ENCODE peak calls at places on chromosomes 6 and 20, in five cellular contexts. One of them, this sample, is unnamed. For H3K9me3, the result is how much of the 10 kb centered on the place peaks cover.

GRCh38 chr20:56363491-56363890 is 4.7 kb downstream of the FAM210B start:
- DNase-seq in Peyer's patch: no peak
- DNase-seq in tibial artery: no peak
- DNase-seq in kidney: no peak
- DNase-seq in right lobe of liver: no peak
- DNase-seq in this sample: no peak

GRCh38 chr6:132703936-132704335 is 9.9 kb downstream of the VNN1 start:
- DNase-seq in Peyer's patch: no peak
- DNase-seq in tibial artery: no peak
- DNase-seq in kidney: no peak
- DNase-seq in right lobe of liver: no peak
- DNase-seq in this sample: no peak

GRCh38 chr20:1935696-1936366 is 40.6 kb downstream of the SIRPA start:
- DNase-seq in Peyer's patch: no peak
- DNase-seq in tibial artery: no peak
- DNase-seq in kidney: no peak
- DNase-seq in right lobe of liver: peak
- DNase-seq in this sample: no peak

GRCh38 chr6:100099189-100100074 is 105.4 kb upstream of the MCHR2 start:
- DNase-seq in Peyer's patch: no peak
- DNase-seq in tibial artery: no peak
- DNase-seq in kidney: no peak
- DNase-seq in right lobe of liver: no peak
- DNase-seq in this sample: no peak

GRCh38 chr6:113383701-113384100 is 473.4 kb upstream of the MARCKS start:
- DNase-seq in Peyer's patch: no peak
- DNase-seq in tibial artery: no peak
- DNase-seq in kidney: no peak
- DNase-seq in right lobe of liver: no peak
- DNase-seq in this sample: no peak

GRCh38 chr6:56243518-56244070 is 3.8 kb downstream of the COL21A1 start:
- DNase-seq in Peyer's patch: no peak
- DNase-seq in tibial artery: no peak
- DNase-seq in kidney: no peak
- DNase-seq in right lobe of liver: no peak
- DNase-seq in this sample: no peak

GRCh38 chr6:48755315-48755714 is 644.3 kb upstream of the PTCHD4 start:
- DNase-seq in Peyer's patch: no peak
- DNase-seq in tibial artery: no peak
- DNase-seq in kidney: no peak
- DNase-seq in right lobe of liver: no peak
- DNase-seq in this sample: no peak

GRCh38 chr20:54619181-54619580 is 143.8 kb downstream of the DOK5 start:
- DNase-seq in Peyer's patch: no peak
- DNase-seq in tibial artery: no peak
- DNase-seq in kidney: no peak
- DNase-seq in right lobe of liver: no peak
- DNase-seq in this sample: no peak

GRCh38 chr6:88166901-88167624 is 916 bp upstream of the CNR1 start:
- DNase-seq in Peyer's patch: peak
- DNase-seq in tibial artery: no peak
- DNase-seq in kidney: peak
- DNase-seq in right lobe of liver: no peak
- DNase-seq in this sample: no peak

GRCh38 chr6:28977351-28978136 is 27.6 kb downstream of the ZNF311 start:
- DNase-seq in Peyer's patch: no peak
- DNase-seq in tibial artery: no peak
- DNase-seq in kidney: no peak
- DNase-seq in right lobe of liver: no peak
- DNase-seq in this sample: no peak

GRCh38 chr6:116387374-116387773 is 16.6 kb downstream of the DSE start:
- DNase-seq in Peyer's patch: no peak
- DNase-seq in tibial artery: peak
- DNase-seq in kidney: no peak
- DNase-seq in right lobe of liver: no peak
- DNase-seq in this sample: no peak

GRCh38 chr6:148069256-148069655 is 273.4 kb upstream of the SASH1 start:
- DNase-seq in Peyer's patch: no peak
- DNase-seq in tibial artery: no peak
- DNase-seq in kidney: no peak
- DNase-seq in right lobe of liver: no peak
- DNase-seq in this sample: no peak

GRCh38 chr6:155106456-155107107 is 111.5 kb downstream of the TIAM2 start:
- DNase-seq in Peyer's patch: no peak
- DNase-seq in tibial artery: no peak
- DNase-seq in kidney: no peak
- DNase-seq in right lobe of liver: no peak
- DNase-seq in this sample: no peak

GRCh38 chr20:63414720-63415417 is 53.7 kb upstream of the CHRNA4 start:
- DNase-seq in Peyer's patch: no peak
- DNase-seq in tibial artery: no peak
- DNase-seq in kidney: no peak
- DNase-seq in right lobe of liver: no peak
- DNase-seq in this sample: no peak

GRCh38 chr6:156731436-156731835 is 45.7 kb upstream of the ARID1B start:
- DNase-seq in Peyer's patch: no peak
- DNase-seq in tibial artery: no peak
- DNase-seq in kidney: no peak
- DNase-seq in right lobe of liver: no peak
- DNase-seq in this sample: no peak

GRCh38 chr6:40044196-40044595 is 109.9 kb upstream of the MOCS1 start:
- DNase-seq in Peyer's patch: no peak
- DNase-seq in tibial artery: no peak
- DNase-seq in kidney: no peak
- DNase-seq in right lobe of liver: no peak
- DNase-seq in this sample: no peak

GRCh38 chr20:5652626-5653573 is 97.3 kb upstream of the SHLD1 start:
- DNase-seq in Peyer's patch: peak
- DNase-seq in tibial artery: no peak
- DNase-seq in kidney: no peak
- DNase-seq in right lobe of liver: no peak
- DNase-seq in this sample: no peak

GRCh38 chr6:82237013-82237412 is 10.5 kb downstream of the IBTK start:
- DNase-seq in Peyer's patch: no peak
- DNase-seq in tibial artery: no peak
- DNase-seq in kidney: no peak
- DNase-seq in right lobe of liver: no peak
- DNase-seq in this sample: no peak

GRCh38 chr20:41627001-41627400 is 8.8 kb upstream of the CHD6 start:
- DNase-seq in Peyer's patch: no peak
- DNase-seq in tibial artery: no peak
- DNase-seq in kidney: no peak
- DNase-seq in right lobe of liver: no peak
- DNase-seq in this sample: no peak

GRCh38 chr20:61949363-61949713 is 116.3 kb downstream of the TAF4 start:
- DNase-seq in Peyer's patch: no peak
- DNase-seq in tibial artery: no peak
- DNase-seq in kidney: peak
- DNase-seq in right lobe of liver: peak
- DNase-seq in this sample: no peak

GRCh38 chr20:18611492-18611891 is 23.6 kb downstream of the DTD1 start:
- DNase-seq in Peyer's patch: no peak
- DNase-seq in tibial artery: no peak
- DNase-seq in kidney: no peak
- DNase-seq in right lobe of liver: no peak
- DNase-seq in this sample: no peak

GRCh38 chr6:35512740-35513139 is at the start of gene TULP1:
- DNase-seq in Peyer's patch: no peak
- DNase-seq in tibial artery: no peak
- DNase-seq in kidney: no peak
- DNase-seq in right lobe of liver: no peak
- DNase-seq in this sample: no peak

DNA sequence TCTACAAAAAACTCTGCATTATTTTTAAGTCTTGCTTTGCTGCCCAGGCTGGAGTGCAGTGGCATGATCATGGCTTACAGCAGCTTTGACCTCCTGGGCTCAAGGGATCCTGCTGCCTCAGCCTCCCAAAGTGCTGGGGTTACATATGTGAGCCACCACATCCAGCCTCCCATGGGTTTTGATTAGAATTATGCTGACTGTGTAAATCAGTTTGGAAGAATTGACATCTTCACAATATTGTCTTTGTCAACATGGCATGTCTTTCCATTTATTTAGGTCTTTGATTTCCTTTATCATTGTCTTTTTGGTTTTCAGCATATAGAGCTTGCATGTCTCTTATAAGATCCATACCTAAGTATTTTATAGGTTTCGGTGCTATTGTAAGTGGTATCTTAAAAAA is 13.2 kb upstream of the APCDD1L start:
- DNase-seq in Peyer's patch: no peak
- DNase-seq in tibial artery: no peak
- DNase-seq in kidney: no peak
- DNase-seq in right lobe of liver: no peak
- DNase-seq in this sample: no peak
- H3K9me3 ChIP-seq in Peyer's patch: under half
- H3K9me3 ChIP-seq in tibial artery: under half
- H3K9me3 ChIP-seq in kidney: under half
- H3K9me3 ChIP-seq in right lobe of liver: under half
- H3K9me3 ChIP-seq in this sample: under half

GRCh38 chr6:75498862-75499261 is 5.3 kb upstream of the FILIP1 start:
- DNase-seq in Peyer's patch: no peak
- DNase-seq in tibial artery: no peak
- DNase-seq in kidney: no peak
- DNase-seq in right lobe of liver: no peak
- DNase-seq in this sample: no peak

GRCh38 chr6:75493400-75494064 is at the start of gene FILIP1:
- DNase-seq in Peyer's patch: no peak
- DNase-seq in tibial artery: peak
- DNase-seq in kidney: peak
- DNase-seq in right lobe of liver: no peak
- DNase-seq in this sample: peak

GRCh38 chr6:75491302-75491701 is 2.3 kb downstream of the FILIP1 start:
- DNase-seq in Peyer's patch: no peak
- DNase-seq in tibial artery: no peak
- DNase-seq in kidney: no peak
- DNase-seq in right lobe of liver: no peak
- DNase-seq in this sample: no peak

GRCh38 chr6:75492769-75493168 is 831 bp downstream of the FILIP1 start:
- DNase-seq in Peyer's patch: no peak
- DNase-seq in tibial artery: no peak
- DNase-seq in kidney: no peak
- DNase-seq in right lobe of liver: no peak
- DNase-seq in this sample: no peak

GRCh38 chr6:75494290-75494689 is 690 bp upstream of the FILIP1 start:
- DNase-seq in Peyer's patch: no peak
- DNase-seq in tibial artery: no peak
- DNase-seq in kidney: no peak
- DNase-seq in right lobe of liver: no peak
- DNase-seq in this sample: no peak
- H3K27ac ChIP-seq in Peyer's patch: peak
- H3K27ac ChIP-seq in tibial artery: peak
- H3K27ac ChIP-seq in kidney: peak
- H3K27ac ChIP-seq in right lobe of liver: no peak
- H3K27ac ChIP-seq in this sample: no peak

GRCh38 chr20:44849712-44850111 is 35.8 kb upstream of the YWHAB start:
- DNase-seq in Peyer's patch: no peak
- DNase-seq in tibial artery: no peak
- DNase-seq in kidney: no peak
- DNase-seq in right lobe of liver: no peak
- DNase-seq in this sample: no peak
- TF ChIP-seq CTCF in Peyer's patch: peak
- TF ChIP-seq CTCF in tibial artery: no peak
- TF ChIP-seq CTCF in kidney: no peak
- TF ChIP-seq CTCF in right lobe of liver: no peak
- TF ChIP-seq CTCF in this sample: no peak

GRCh38 chr6:76026101-76026500 is 46.4 kb downstream of the IMPG1 start:
- DNase-seq in Peyer's patch: no peak
- DNase-seq in tibial artery: no peak
- DNase-seq in kidney: no peak
- DNase-seq in right lobe of liver: no peak
- DNase-seq in this sample: no peak
- H3K9me3 ChIP-seq in Peyer's patch: under half
- H3K9me3 ChIP-seq in tibial artery: under half
- H3K9me3 ChIP-seq in kidney: under half
- H3K9me3 ChIP-seq in right lobe of liver: under half
- H3K9me3 ChIP-seq in this sample: under half

GRCh38 chr6:16698163-16698533 is 63.1 kb downstream of the ATXN1 start:
- DNase-seq in Peyer's patch: no peak
- DNase-seq in tibial artery: no peak
- DNase-seq in kidney: no peak
- DNase-seq in right lobe of liver: no peak
- DNase-seq in this sample: no peak

GRCh38 chr6:16698988-16699868 is 62.0 kb downstream of the ATXN1 start:
- DNase-seq in Peyer's patch: no peak
- DNase-seq in tibial artery: no peak
- DNase-seq in kidney: no peak
- DNase-seq in right lobe of liver: no peak
- DNase-seq in this sample: no peak

GRCh38 chr6:16697437-16698162 is 63.7 kb downstream of the ATXN1 start:
- DNase-seq in Peyer's patch: no peak
- DNase-seq in tibial artery: no peak
- DNase-seq in kidney: no peak
- DNase-seq in right lobe of liver: no peak
- DNase-seq in this sample: no peak

GRCh38 chr6:16704706-16705402 is 56.4 kb downstream of the ATXN1 start:
- DNase-seq in Peyer's patch: no peak
- DNase-seq in tibial artery: no peak
- DNase-seq in kidney: no peak
- DNase-seq in right lobe of liver: no peak
- DNase-seq in this sample: no peak

GRCh38 chr6:16700202-16700997 is 60.9 kb downstream of the ATXN1 start:
- DNase-seq in Peyer's patch: no peak
- DNase-seq in tibial artery: no peak
- DNase-seq in kidney: no peak
- DNase-seq in right lobe of liver: no peak
- DNase-seq in this sample: no peak
- H3K27ac ChIP-seq in Peyer's patch: peak
- H3K27ac ChIP-seq in tibial artery: peak
- H3K27ac ChIP-seq in kidney: no peak
- H3K27ac ChIP-seq in right lobe of liver: peak
- H3K27ac ChIP-seq in this sample: no peak

GRCh38 chr6:125192610-125192930 is 39.0 kb downstream of the TPD52L1 start:
- DNase-seq in Peyer's patch: no peak
- DNase-seq in tibial artery: no peak
- DNase-seq in kidney: no peak
- DNase-seq in right lobe of liver: no peak
- DNase-seq in this sample: no peak
- TF ChIP-seq CTCF in Peyer's patch: no peak
- TF ChIP-seq CTCF in tibial artery: no peak
- TF ChIP-seq CTCF in kidney: no peak
- TF ChIP-seq CTCF in right lobe of liver: no peak
- TF ChIP-seq CTCF in this sample: no peak

GRCh38 chr6:124677874-124678273 is 284.4 kb upstream of the RNF217 start:
- DNase-seq in Peyer's patch: no peak
- DNase-seq in tibial artery: no peak
- DNase-seq in kidney: no peak
- DNase-seq in right lobe of liver: no peak
- DNase-seq in this sample: no peak
- H3K9me3 ChIP-seq in Peyer's patch: under half
- H3K9me3 ChIP-seq in tibial artery: under half
- H3K9me3 ChIP-seq in kidney: under half
- H3K9me3 ChIP-seq in right lobe of liver: under half
- H3K9me3 ChIP-seq in this sample: under half